ENCODE peak calls at places on chromosomes 13 and 19, in five cellular contexts. W is spleen, Z is ovary, D is uterus, O is esophagus squamous epithelium. G is an unnamed sample.

GRCh38 chr19:20167020-20167644 is at the start of gene ZNF486:
- DNase-seq in W (peak), D (peak), Z (peak), O (peak), G (peak)

GRCh38 chr13:100347941-100348340 is 240.6 kb downstream of the GGACT start:
- DNase-seq in D (no peak), O (no peak), Z (no peak), W (no peak), G (no peak)

GRCh38 chr13:64272681-64273080 is 2857.0 kb upstream of the PCDH20 start:
- DNase-seq in Z (no peak), D (no peak), W (no peak), O (no peak), G (no peak)

GRCh38 chr13:101755228-101755887 is 302.9 kb downstream of the ITGBL1 start:
- DNase-seq in W (no peak), D (no peak), O (no peak), Z (no peak), G (no peak)

GRCh38 chr13:47418206-47418920 is 521.5 kb upstream of the HTR2A start:
- DNase-seq in D (no peak), W (no peak), O (no peak), Z (no peak), G (no peak)

GRCh38 chr13:48251616-48252081 is 18.6 kb downstream of the ITM2B start:
- DNase-seq in Z (no peak), D (peak), O (no peak), W (no peak), G (no peak)

GRCh38 chr13:102191951-102192461 is 209.8 kb downstream of the FGF14 start:
- DNase-seq in O (no peak), Z (no peak), D (no peak), W (no peak), G (no peak)

GRCh38 chr13:26599885-26600284 is 42.4 kb downstream of the WASF3 start:
- DNase-seq in O (no peak), Z (no peak), D (no peak), W (no peak), G (no peak)

GRCh38 chr13:50079278-50080157 is 64.3 kb downstream of the KCNRG start:
- DNase-seq in Z (no peak), O (no peak), W (no peak), D (no peak), G (no peak)

GRCh38 chr13:63190742-63191141 is 1775.1 kb upstream of the PCDH20 start:
- DNase-seq in O (no peak), Z (no peak), D (no peak), W (no peak), G (no peak)

GRCh38 chr19:43624933-43625332 is 5.5 kb upstream of the ZNF428 start:
- DNase-seq in D (no peak), Z (peak), W (peak), O (peak), G (peak)

GRCh38 chr13:74024856-74025255 is 109.3 kb downstream of the KLF12 start:
- DNase-seq in D (no peak), O (no peak), W (no peak), Z (no peak), G (no peak)

GRCh38 chr19:31266731-31267130 is 82.5 kb downstream of the TSHZ3 start:
- DNase-seq in O (no peak), D (no peak), W (peak), Z (no peak), G (no peak)

GRCh38 chr19:14385492-14385891 is 4.2 kb downstream of the ADGRE5 start:
- DNase-seq in W (peak), O (no peak), D (no peak), Z (no peak), G (no peak)

GRCh38 chr19:16076958-16077611 is 790 bp downstream of the TPM4 start:
- DNase-seq in D (no peak), O (no peak), Z (peak), W (peak), G (peak)

GRCh38 chr13:44368062-44368591 is 5.5 kb upstream of the SERP2 start:
- DNase-seq in D (no peak), Z (no peak), W (no peak), O (no peak), G (no peak)

GRCh38 chr13:110109910-110110309 is 197.0 kb downstream of the COL4A1 start:
- DNase-seq in W (no peak), D (peak), O (no peak), Z (peak), G (no peak)

GRCh38 chr13:87777395-87777794 is 106.2 kb downstream of the SLITRK5 start:
- DNase-seq in O (no peak), D (no peak), W (no peak), Z (no peak), G (no peak)

GRCh38 chr19:20482721-20483120 is 82.9 kb downstream of the ZNF737 start:
- DNase-seq in O (no peak), Z (no peak), W (no peak), D (no peak), G (no peak)

GRCh38 chr19:3544742-3545668 is 6.0 kb downstream of the TEKTIP1 start:
- DNase-seq in D (peak), W (peak), Z (peak), O (no peak), G (no peak)

GRCh38 chr13:24644051-24644450 is 36.2 kb upstream of the ATP12A start:
- DNase-seq in W (no peak), O (no peak), Z (no peak), D (no peak), G (no peak)

GRCh38 chr13:113029487-113030258 is 60.7 kb downstream of the MCF2L start:
- DNase-seq in Z (peak), O (no peak), D (no peak), W (no peak), G (no peak)

GRCh38 chr19:6963937-6964336 is 57.3 kb downstream of the MBD3L2B start:
- DNase-seq in W (no peak), Z (no peak), O (no peak), D (no peak), G (no peak)

GRCh38 chr19:43847884-43848283 is 20.8 kb downstream of the ZNF283 start:
- DNase-seq in D (no peak), Z (no peak), O (no peak), W (no peak), G (no peak)

GRCh38 chr19:46487802-46488445 is 7.7 kb downstream of the PNMA8B start:
- DNase-seq in W (peak), O (no peak), Z (peak), D (peak), G (peak)

GRCh38 chr19:4688587-4688986 is 18.4 kb upstream of the MYDGF start:
- DNase-seq in Z (no peak), O (no peak), D (no peak), W (no peak), G (no peak)

GRCh38 chr19:49114630-49115363 is 627 bp downstream of the LIN7B start:
- DNase-seq in Z (peak), D (peak), W (peak), O (no peak), G (no peak)

GRCh38 chr13:113666951-113667701 is at the start of gene GRK1:
- DNase-seq in O (no peak), D (peak), W (peak), Z (peak), G (peak)

GRCh38 chr13:34201050-34201913 is 383.3 kb downstream of the RFC3 start:
- DNase-seq in Z (no peak), W (no peak), D (no peak), O (no peak), G (no peak)
- H3K27ac ChIP-seq in Z (no peak), W (no peak), D (no peak), O (no peak), G (no peak)

GRCh38 chr13:51518847-51519246 is 65.4 kb upstream of the WDFY2 start:
- DNase-seq in D (no peak), O (no peak), W (no peak), Z (no peak), G (no peak)
- TF ChIP-seq POLR2A in D (no peak), O (no peak), W (no peak), Z (no peak), G (no peak)

DNA sequence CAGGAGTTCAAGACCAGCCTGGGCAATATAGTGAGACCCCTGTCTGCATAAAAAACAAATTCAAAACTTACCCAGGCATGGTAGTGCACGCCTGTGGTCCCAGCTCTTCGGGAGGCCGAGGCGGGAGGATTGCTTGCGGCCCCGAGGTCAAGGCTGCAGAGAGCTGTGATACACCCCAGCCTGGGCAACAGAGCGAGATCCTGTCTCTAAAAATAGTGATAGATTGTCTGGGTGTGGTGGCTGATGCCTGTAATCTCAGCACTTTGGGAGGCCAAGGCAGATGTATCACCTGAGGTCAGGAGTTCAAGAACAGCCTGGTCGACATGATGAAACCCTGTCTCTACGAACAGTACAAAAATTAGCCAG is 4.0 kb upstream of the KLF16 start:
- DNase-seq in O (no peak), D (no peak), W (no peak), Z (no peak), G (no peak)
- H3K27ac ChIP-seq in O (no peak), D (no peak), W (no peak), Z (no peak), G (no peak)

GRCh38 chr19:12365372-12366162 is at the start of gene ZNF442:
- DNase-seq in W (peak), D (peak), Z (peak), O (peak), G (peak)
- TF ChIP-seq POLR2A in W (peak), D (peak), Z (peak), O (no peak), G (peak)

GRCh38 chr19:35958660-35959039 is 22.5 kb downstream of the LRFN3 start:
- DNase-seq in D (no peak), Z (no peak), O (no peak), W (no peak), G (no peak)

GRCh38 chr19:35959040-35959967 is 23.1 kb downstream of the LRFN3 start:
- DNase-seq in Z (no peak), W (peak), D (peak), O (no peak), G (no peak)

GRCh38 chr19:35960432-35960972 is 24.3 kb downstream of the LRFN3 start:
- DNase-seq in O (no peak), Z (no peak), D (no peak), W (no peak), G (no peak)

GRCh38 chr19:35963514-35963913 is 27.3 kb downstream of the LRFN3 start:
- DNase-seq in W (no peak), Z (peak), D (no peak), O (no peak), G (no peak)

GRCh38 chr19:35959968-35960320 is 23.8 kb downstream of the LRFN3 start:
- DNase-seq in D (no peak), O (no peak), W (no peak), Z (no peak), G (no peak)
- H3K27ac ChIP-seq in D (no peak), O (no peak), W (no peak), Z (no peak), G (no peak)

DNA sequence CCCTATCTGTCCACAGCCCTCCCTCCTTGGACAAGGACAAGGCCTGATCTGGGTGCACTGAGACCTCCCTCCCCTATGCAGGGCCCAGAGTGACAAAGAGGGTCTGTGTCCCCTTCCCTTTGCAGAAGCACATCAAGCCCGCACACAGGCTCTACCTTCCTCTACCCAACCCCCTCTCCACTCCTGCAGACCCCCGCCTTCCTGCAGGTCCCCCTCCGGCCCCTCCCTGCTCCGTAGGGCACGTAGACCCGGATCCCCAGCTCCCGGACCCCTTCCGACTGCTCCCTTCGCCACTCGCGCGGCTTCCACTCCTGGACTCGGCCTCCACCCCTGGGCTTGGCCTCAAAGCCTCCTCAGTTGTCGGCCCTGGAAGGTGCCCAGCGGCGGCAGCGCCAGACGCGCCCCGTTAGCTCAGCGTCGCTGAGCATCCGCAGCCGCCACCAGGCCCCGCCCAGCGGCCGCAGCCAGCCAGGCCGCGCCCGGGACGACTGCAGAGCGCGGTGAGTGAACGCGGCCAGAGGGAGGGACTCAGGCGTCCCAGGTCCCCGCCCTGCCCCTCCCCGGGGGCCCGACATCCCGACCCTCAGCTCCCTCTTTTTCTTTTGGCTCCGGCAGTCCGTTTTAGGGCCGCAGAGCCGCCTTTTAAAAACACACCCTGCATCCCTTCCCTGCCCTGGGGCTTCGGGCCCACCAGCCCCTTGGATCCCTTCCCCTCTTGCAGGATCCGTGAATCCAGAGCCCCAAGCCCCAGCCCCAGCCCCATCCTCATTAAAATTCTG is 1.6 kb upstream of the MYADM start:
- DNase-seq in D (peak), W (peak), O (no peak), Z (peak), G (peak)
- TF ChIP-seq POLR2A in D (no peak), W (no peak), O (no peak), Z (peak), G (no peak)